ENCODE peak calls at places on chromosomes 4 and X, in nine cellular contexts. One of them, this sample, is unnamed.

GRCh38 chr4:36242629-36243354 is 1.5 kb downstream of the ARAP2 start:
- DNase-seq in hepatocyte: no peak
- DNase-seq in psoas muscle: no peak
- DNase-seq in CD4-positive, CD25-positive, alpha-beta regulatory T cell: peak; percentile 33
- DNase-seq in heart right ventricle: no peak
- DNase-seq in Panc1: no peak
- DNase-seq in right lobe of liver: no peak
- DNase-seq in astrocyte: peak; percentile 35
- DNase-seq in Peyer's patch: no peak
- DNase-seq in this sample: no peak

GRCh38 chr4:125849869-125850268 is 535.1 kb downstream of the FAT4 start:
- DNase-seq in right lobe of liver: no peak
- DNase-seq in Panc1: no peak
- DNase-seq in heart right ventricle: no peak
- DNase-seq in CD4-positive, CD25-positive, alpha-beta regulatory T cell: no peak
- DNase-seq in astrocyte: peak; percentile 84
- DNase-seq in psoas muscle: no peak
- DNase-seq in Peyer's patch: no peak
- DNase-seq in hepatocyte: no peak
- DNase-seq in this sample: no peak

GRCh38 chr4:9804918-9805317 is 23.5 kb downstream of the DRD5 start:
- DNase-seq in astrocyte: no peak
- DNase-seq in Panc1: no peak
- DNase-seq in psoas muscle: no peak
- DNase-seq in right lobe of liver: no peak
- DNase-seq in hepatocyte: no peak
- DNase-seq in Peyer's patch: no peak
- DNase-seq in heart right ventricle: no peak
- DNase-seq in CD4-positive, CD25-positive, alpha-beta regulatory T cell: no peak
- DNase-seq in this sample: no peak

GRCh38 chrX:50813843-50814661 is at the start of gene SHROOM4:
- DNase-seq in heart right ventricle: peak; percentile 52
- DNase-seq in CD4-positive, CD25-positive, alpha-beta regulatory T cell: no peak
- DNase-seq in Panc1: no peak
- DNase-seq in right lobe of liver: peak; percentile 42
- DNase-seq in astrocyte: peak; percentile 69
- DNase-seq in hepatocyte: peak; percentile 74
- DNase-seq in Peyer's patch: peak; percentile 58
- DNase-seq in psoas muscle: peak; percentile 48
- DNase-seq in this sample: peak; percentile 67

GRCh38 chr4:69984030-69984443 is 11.7 kb upstream of the STATH start:
- DNase-seq in Panc1: no peak
- DNase-seq in astrocyte: peak; percentile 49
- DNase-seq in CD4-positive, CD25-positive, alpha-beta regulatory T cell: no peak
- DNase-seq in heart right ventricle: no peak
- DNase-seq in Peyer's patch: no peak
- DNase-seq in psoas muscle: no peak
- DNase-seq in hepatocyte: peak; percentile 64
- DNase-seq in right lobe of liver: no peak
- DNase-seq in this sample: peak; percentile 58

GRCh38 chrX:29397506-29397905 is 810.3 kb downstream of the IL1RAPL1 start:
- DNase-seq in astrocyte: peak; percentile 85
- DNase-seq in CD4-positive, CD25-positive, alpha-beta regulatory T cell: no peak
- DNase-seq in hepatocyte: no peak
- DNase-seq in psoas muscle: no peak
- DNase-seq in heart right ventricle: no peak
- DNase-seq in Panc1: no peak
- DNase-seq in Peyer's patch: no peak
- DNase-seq in right lobe of liver: no peak
- DNase-seq in this sample: no peak

GRCh38 chr4:52863324-52863723 is 1.2 kb downstream of the RASL11B start:
- DNase-seq in hepatocyte: no peak
- DNase-seq in psoas muscle: no peak
- DNase-seq in CD4-positive, CD25-positive, alpha-beta regulatory T cell: no peak
- DNase-seq in Peyer's patch: no peak
- DNase-seq in heart right ventricle: no peak
- DNase-seq in right lobe of liver: no peak
- DNase-seq in astrocyte: no peak
- DNase-seq in Panc1: no peak
- DNase-seq in this sample: no peak

GRCh38 chr4:111454961-111455360 is 690.3 kb upstream of the FAM241A start:
- DNase-seq in CD4-positive, CD25-positive, alpha-beta regulatory T cell: no peak
- DNase-seq in hepatocyte: peak; percentile 13
- DNase-seq in Panc1: no peak
- DNase-seq in astrocyte: no peak
- DNase-seq in heart right ventricle: no peak
- DNase-seq in right lobe of liver: no peak
- DNase-seq in Peyer's patch: peak; percentile 42
- DNase-seq in psoas muscle: no peak
- DNase-seq in this sample: no peak

GRCh38 chr4:148965080-148965479 is 522.9 kb upstream of the NR3C2 start:
- DNase-seq in astrocyte: no peak
- DNase-seq in heart right ventricle: no peak
- DNase-seq in hepatocyte: no peak
- DNase-seq in right lobe of liver: no peak
- DNase-seq in psoas muscle: no peak
- DNase-seq in Panc1: no peak
- DNase-seq in CD4-positive, CD25-positive, alpha-beta regulatory T cell: no peak
- DNase-seq in Peyer's patch: no peak
- DNase-seq in this sample: no peak

GRCh38 chrX:46547857-46548256 is 2.6 kb upstream of the ZNF674 start:
- DNase-seq in Panc1: no peak
- DNase-seq in heart right ventricle: no peak
- DNase-seq in Peyer's patch: no peak
- DNase-seq in psoas muscle: no peak
- DNase-seq in hepatocyte: no peak
- DNase-seq in astrocyte: peak; percentile 86
- DNase-seq in CD4-positive, CD25-positive, alpha-beta regulatory T cell: no peak
- DNase-seq in right lobe of liver: no peak
- DNase-seq in this sample: no peak

GRCh38 chr4:183347586-183347985 is 25.4 kb upstream of the CLDN24 start:
- DNase-seq in heart right ventricle: no peak
- DNase-seq in Panc1: no peak
- DNase-seq in psoas muscle: no peak
- DNase-seq in hepatocyte: no peak
- DNase-seq in CD4-positive, CD25-positive, alpha-beta regulatory T cell: no peak
- DNase-seq in right lobe of liver: no peak
- DNase-seq in Peyer's patch: no peak
- DNase-seq in astrocyte: peak; percentile 18
- DNase-seq in this sample: no peak

GRCh38 chrX:151762802-151763201 is 28.3 kb downstream of the CNGA2 start:
- DNase-seq in Panc1: no peak
- DNase-seq in astrocyte: no peak
- DNase-seq in psoas muscle: no peak
- DNase-seq in Peyer's patch: no peak
- DNase-seq in hepatocyte: no peak
- DNase-seq in heart right ventricle: no peak
- DNase-seq in CD4-positive, CD25-positive, alpha-beta regulatory T cell: no peak
- DNase-seq in right lobe of liver: no peak
- DNase-seq in this sample: no peak

GRCh38 chr4:47478799-47479198 is 6.3 kb upstream of the ATP10D start:
- DNase-seq in heart right ventricle: no peak
- DNase-seq in right lobe of liver: no peak
- DNase-seq in astrocyte: no peak
- DNase-seq in Panc1: no peak
- DNase-seq in CD4-positive, CD25-positive, alpha-beta regulatory T cell: no peak
- DNase-seq in Peyer's patch: no peak
- DNase-seq in psoas muscle: no peak
- DNase-seq in hepatocyte: no peak
- DNase-seq in this sample: no peak

GRCh38 chr4:26857278-26858034 is 3.2 kb upstream of the STIM2 start:
- DNase-seq in Peyer's patch: peak; percentile 93
- DNase-seq in hepatocyte: peak; percentile 96
- DNase-seq in Panc1: no peak
- DNase-seq in psoas muscle: peak; percentile 94
- DNase-seq in heart right ventricle: peak; percentile 87
- DNase-seq in right lobe of liver: peak; percentile 91
- DNase-seq in CD4-positive, CD25-positive, alpha-beta regulatory T cell: peak; percentile 94
- DNase-seq in astrocyte: peak; percentile 74
- DNase-seq in this sample: peak; percentile 94

GRCh38 chr4:112509243-112510190 is 6.5 kb downstream of the NEUROG2 start:
- DNase-seq in CD4-positive, CD25-positive, alpha-beta regulatory T cell: no peak
- DNase-seq in heart right ventricle: no peak
- DNase-seq in Panc1: no peak
- DNase-seq in hepatocyte: no peak
- DNase-seq in psoas muscle: no peak
- DNase-seq in right lobe of liver: no peak
- DNase-seq in astrocyte: peak; percentile 11
- DNase-seq in Peyer's patch: no peak
- DNase-seq in this sample: no peak

DNA sequence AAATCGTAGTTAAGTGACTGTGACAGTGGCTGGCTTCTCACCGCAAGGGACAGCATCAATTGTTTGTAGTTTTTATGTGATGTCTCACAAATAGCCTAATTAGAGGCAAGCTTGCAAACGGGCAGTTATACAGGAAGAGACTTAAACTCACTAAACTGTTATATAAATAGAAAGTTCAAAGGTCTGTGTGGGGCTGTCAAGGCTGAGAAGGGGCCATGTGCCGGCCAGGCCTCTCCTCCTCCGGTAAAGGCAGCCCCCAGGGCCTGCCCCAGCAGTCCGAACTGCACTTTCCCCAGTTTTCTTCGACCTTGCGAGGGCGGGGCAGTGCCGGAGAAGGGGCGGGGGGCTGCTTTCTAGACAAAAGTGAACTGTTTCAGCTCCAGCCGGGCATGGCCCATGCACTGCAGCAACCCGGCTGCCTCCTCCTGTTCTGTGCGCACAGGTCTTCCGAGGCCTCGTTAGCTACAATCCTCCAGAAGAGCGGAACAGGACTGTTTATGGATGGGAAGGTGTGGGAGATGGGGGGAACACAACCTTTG is 4.1 kb downstream of the AFF2 start:
- DNase-seq in right lobe of liver: no peak
- DNase-seq in hepatocyte: no peak
- DNase-seq in psoas muscle: no peak
- DNase-seq in Panc1: no peak
- DNase-seq in Peyer's patch: no peak
- DNase-seq in CD4-positive, CD25-positive, alpha-beta regulatory T cell: no peak
- DNase-seq in heart right ventricle: no peak
- DNase-seq in astrocyte: no peak
- DNase-seq in this sample: no peak
- H3K4me1 ChIP-seq in right lobe of liver: peaks cover 3% of the 10 kb centered on the region
- H3K4me1 ChIP-seq in hepatocyte: no peaks in the 10 kb centered on the region
- H3K4me1 ChIP-seq in psoas muscle: no peaks in the 10 kb centered on the region
- H3K4me1 ChIP-seq in Panc1: peaks cover 2% of the 10 kb centered on the region
- H3K4me1 ChIP-seq in Peyer's patch: no peaks in the 10 kb centered on the region
- H3K4me1 ChIP-seq in CD4-positive, CD25-positive, alpha-beta regulatory T cell: peaks cover 9% of the 10 kb centered on the region
- H3K4me1 ChIP-seq in heart right ventricle: peaks cover 7% of the 10 kb centered on the region
- H3K4me1 ChIP-seq in astrocyte: no peaks in the 10 kb centered on the region
- H3K4me1 ChIP-seq in this sample: peaks cover 5% of the 10 kb centered on the region

GRCh38 chr4:85966308-85966882 is 393.5 kb downstream of the MAPK10 start:
- DNase-seq in hepatocyte: no peak
- DNase-seq in astrocyte: no peak
- DNase-seq in psoas muscle: no peak
- DNase-seq in CD4-positive, CD25-positive, alpha-beta regulatory T cell: no peak
- DNase-seq in Peyer's patch: no peak
- DNase-seq in Panc1: no peak
- DNase-seq in right lobe of liver: no peak
- DNase-seq in heart right ventricle: no peak
- DNase-seq in this sample: no peak
- H3K4me1 ChIP-seq in hepatocyte: no peaks in the 10 kb centered on the region
- H3K4me1 ChIP-seq in astrocyte: peaks cover 5% of the 10 kb centered on the region
- H3K4me1 ChIP-seq in psoas muscle: peaks cover 8% of the 10 kb centered on the region
- H3K4me1 ChIP-seq in CD4-positive, CD25-positive, alpha-beta regulatory T cell: no peaks in the 10 kb centered on the region
- H3K4me1 ChIP-seq in Peyer's patch: no peaks in the 10 kb centered on the region
- H3K4me1 ChIP-seq in Panc1: no peaks in the 10 kb centered on the region
- H3K4me1 ChIP-seq in right lobe of liver: no peaks in the 10 kb centered on the region
- H3K4me1 ChIP-seq in heart right ventricle: peaks cover 26% of the 10 kb centered on the region
- H3K4me1 ChIP-seq in this sample: no peaks in the 10 kb centered on the region

GRCh38 chr4:185834778-185835177 is 22.8 kb upstream of the SORBS2 start:
- DNase-seq in right lobe of liver: no peak
- DNase-seq in astrocyte: no peak
- DNase-seq in hepatocyte: no peak
- DNase-seq in Panc1: no peak
- DNase-seq in psoas muscle: no peak
- DNase-seq in CD4-positive, CD25-positive, alpha-beta regulatory T cell: no peak
- DNase-seq in Peyer's patch: no peak
- DNase-seq in heart right ventricle: no peak
- DNase-seq in this sample: no peak
- H3K4me1 ChIP-seq in right lobe of liver: peaks cover 46% of the 10 kb centered on the region
- H3K4me1 ChIP-seq in astrocyte: peaks cover 30% of the 10 kb centered on the region
- H3K4me1 ChIP-seq in hepatocyte: peaks cover 38% of the 10 kb centered on the region
- H3K4me1 ChIP-seq in Panc1: peaks cover 19% of the 10 kb centered on the region
- H3K4me1 ChIP-seq in psoas muscle: peaks cover 9% of the 10 kb centered on the region
- H3K4me1 ChIP-seq in CD4-positive, CD25-positive, alpha-beta regulatory T cell: no peaks in the 10 kb centered on the region
- H3K4me1 ChIP-seq in Peyer's patch: no peaks in the 10 kb centered on the region
- H3K4me1 ChIP-seq in heart right ventricle: peaks cover 39% of the 10 kb centered on the region
- H3K4me1 ChIP-seq in this sample: no peaks in the 10 kb centered on the region

GRCh38 chrX:19775830-19776498 is 111.4 kb downstream of the SH3KBP1 start:
- DNase-seq in right lobe of liver: no peak
- DNase-seq in CD4-positive, CD25-positive, alpha-beta regulatory T cell: no peak
- DNase-seq in Panc1: no peak
- DNase-seq in Peyer's patch: no peak
- DNase-seq in heart right ventricle: peak; percentile 19
- DNase-seq in psoas muscle: no peak
- DNase-seq in astrocyte: no peak
- DNase-seq in hepatocyte: no peak
- DNase-seq in this sample: no peak
- H3K4me1 ChIP-seq in right lobe of liver: no peaks in the 10 kb centered on the region
- H3K4me1 ChIP-seq in CD4-positive, CD25-positive, alpha-beta regulatory T cell: peaks cover 69% of the 10 kb centered on the region
- H3K4me1 ChIP-seq in Panc1: no peaks in the 10 kb centered on the region
- H3K4me1 ChIP-seq in Peyer's patch: no peaks in the 10 kb centered on the region
- H3K4me1 ChIP-seq in heart right ventricle: peaks cover 49% of the 10 kb centered on the region
- H3K4me1 ChIP-seq in psoas muscle: peaks cover 6% of the 10 kb centered on the region
- H3K4me1 ChIP-seq in astrocyte: peaks cover 13% of the 10 kb centered on the region
- H3K4me1 ChIP-seq in hepatocyte: no peaks in the 10 kb centered on the region
- H3K4me1 ChIP-seq in this sample: no peaks in the 10 kb centered on the region

This sample was measured in sigmoid colon.